ENCODE peak calls at places on chromosome X, in four cellular contexts. Q, R, C and E are unnamed samples.

GRCh38 chrX:5086388-5086787 is 1142.3 kb downstream of the NLGN4X start:
- DNase-seq in R (no peak), C (no peak), Q (no peak), E (no peak)

GRCh38 chrX:11533211-11533651 is 132.5 kb downstream of the ARHGAP6 start:
- DNase-seq in R (no peak), C (no peak), Q (no peak), E (no peak)

GRCh38 chrX:80431502-80431832 is 11.2 kb downstream of the TENT5D start:
- DNase-seq in R (no peak), Q (no peak), C (no peak), E (no peak)

GRCh38 chrX:130025256-130025655 is 42.8 kb downstream of the BCORL1 start:
- DNase-seq in R (no peak), Q (no peak), C (no peak), E (no peak)

GRCh38 chrX:9832811-9833210 is 46.6 kb downstream of the SHROOM2 start:
- DNase-seq in Q (no peak), R (no peak), C (no peak), E (no peak)

GRCh38 chrX:11953615-11954014 is 184.7 kb upstream of the FRMPD4 start:
- DNase-seq in Q (no peak), C (no peak), R (no peak), E (no peak)

GRCh38 chrX:72714471-72714916 is 388 bp upstream of the PHKA1 start:
- DNase-seq in R (peak), Q (peak), C (peak), E (peak)

GRCh38 chrX:1601051-1601767 is 9.8 kb downstream of the AKAP17A start:
- DNase-seq in R (peak), C (no peak), Q (peak), E (no peak)

GRCh38 chrX:72025236-72025770 is 106.4 kb downstream of the RTL5 start:
- DNase-seq in C (no peak), Q (no peak), R (no peak), E (no peak)

GRCh38 chrX:53716328-53717088 is 30.0 kb upstream of the HUWE1 start:
- DNase-seq in R (peak), Q (no peak), C (no peak), E (no peak)

GRCh38 chrX:111337067-111337466 is 66.8 kb upstream of the CAPN6 start:
- DNase-seq in R (no peak), Q (no peak), C (no peak), E (no peak)

GRCh38 chrX:83511208-83511607 is 3.1 kb downstream of the POU3F4 start:
- DNase-seq in Q (no peak), C (no peak), R (no peak), E (no peak)

GRCh38 chrX:106957856-106958255 is 37.7 kb downstream of the CLDN2 start:
- DNase-seq in C (no peak), Q (no peak), R (no peak), E (no peak)

GRCh38 chrX:30887721-30888120 is 1.3 kb downstream of the TAB3 start:
- DNase-seq in C (no peak), Q (no peak), R (peak), E (no peak)

GRCh38 chrX:125998432-125998831 is 167.7 kb downstream of the DCAF12L2 start:
- DNase-seq in R (no peak), C (no peak), Q (no peak), E (no peak)

GRCh38 chrX:152343306-152343705 is 107.8 kb downstream of the GABRA3 start:
- DNase-seq in C (no peak), Q (no peak), R (no peak), E (no peak)

GRCh38 chrX:141183000-141183399 is 6.1 kb upstream of the LDOC1 start:
- DNase-seq in R (no peak), Q (no peak), C (no peak), E (no peak)

GRCh38 chrX:48683411-48683982 is at the start of gene WAS:
- DNase-seq in Q (no peak), R (peak), C (no peak), E (no peak)

GRCh38 chrX:41332988-41333743 is 796 bp upstream of the DDX3X start:
- DNase-seq in Q (peak), C (peak), R (peak), E (peak)

GRCh38 chrX:69161786-69162349 is 3.4 kb downstream of the PJA1 start:
- DNase-seq in C (no peak), Q (no peak), R (no peak), E (no peak)

GRCh38 chrX:102765217-102765616 is 44.7 kb downstream of the GPRASP3 start:
- DNase-seq in C (peak), Q (no peak), R (no peak), E (no peak)

GRCh38 chrX:120560405-120560841 is 339 bp downstream of the CUL4B start:
- DNase-seq in Q (peak), R (peak), C (peak), E (peak)

GRCh38 chrX:78886550-78886949 is 58.6 kb upstream of the P2RY10 start:
- DNase-seq in Q (no peak), R (no peak), C (no peak), E (no peak)

GRCh38 chrX:27555514-27555913 is 34.6 kb upstream of the DCAF8L2 start:
- DNase-seq in Q (no peak), C (no peak), R (no peak), E (no peak)

GRCh38 chrX:46630141-46630540 is 56.6 kb downstream of the CHST7 start:
- DNase-seq in C (no peak), R (no peak), Q (no peak), E (no peak)